ENCODE peak calls at places on chromosome 1, in nine cellular contexts. Q is H9, H is Calu3, U is GM13976, A is ovary, P is transverse colon, B is mammary epithelial cell, Z is stomach, Y is osteocyte. S is an unnamed sample.

GRCh38 chr1:93679546-93679945 is 2.1 kb downstream of the BCAR3 start:
- DNase-seq in Q (no peak), H (no peak), U (no peak), A (no peak), P (no peak), B (no peak), Z (no peak), Y (no peak), S (no peak)

GRCh38 chr1:183830389-183830788 is 25.5 kb downstream of the RGL1 start:
- DNase-seq in Q (no peak), H (no peak), U (no peak), A (no peak), P (no peak), B (no peak), Z (no peak), Y (no peak), S (no peak)

GRCh38 chr1:27161594-27161993 is 6.7 kb upstream of the SLC9A1 start:
- DNase-seq in Q (no peak), H (no peak), U (peak; percentile 66), A (no peak), P (peak; percentile 39), B (peak; percentile 57), Z (no peak), Y (no peak), S (no peak)

GRCh38 chr1:237025358-237026074 is 16.5 kb upstream of the RYR2 start:
- DNase-seq in Q (no peak), H (no peak), U (no peak), A (no peak), P (no peak), B (no peak), Z (no peak), Y (no peak), S (no peak)

GRCh38 chr1:76781447-76781846 is 85.8 kb upstream of the ST6GALNAC5 start:
- DNase-seq in Q (no peak), H (no peak), U (no peak), A (no peak), P (no peak), B (no peak), Z (no peak), Y (no peak), S (no peak)

GRCh38 chr1:12177999-12178441 is 11.2 kb downstream of the TNFRSF1B start:
- DNase-seq in Q (peak; percentile 46), H (peak; percentile 30), U (no peak), A (no peak), P (peak; percentile 64), B (peak; percentile 42), Z (peak; percentile 63), Y (no peak), S (peak; percentile 23)

GRCh38 chr1:184988506-184988905 is 14.2 kb upstream of the NIBAN1 start:
- DNase-seq in Q (no peak), H (no peak), U (no peak), A (no peak), P (no peak), B (no peak), Z (no peak), Y (no peak), S (no peak)

GRCh38 chr1:209434631-209435217 is 148.8 kb upstream of the CAMK1G start:
- DNase-seq in Q (no peak), H (no peak), U (no peak), A (no peak), P (no peak), B (peak; percentile 35), Z (no peak), Y (no peak), S (peak; percentile 56)

GRCh38 chr1:9737716-9738115 is 86.0 kb downstream of the CLSTN1 start:
- DNase-seq in Q (no peak), H (no peak), U (no peak), A (no peak), P (no peak), B (no peak), Z (no peak), Y (no peak), S (no peak)

GRCh38 chr1:202349263-202349928 is 897 bp downstream of the PPP1R12B start:
- DNase-seq in Q (no peak), H (no peak), U (peak; percentile 28), A (no peak), P (peak; percentile 12), B (peak; percentile 7), Z (no peak), Y (no peak), S (peak; percentile 34)

GRCh38 chr1:170692866-170693575 is 29.1 kb downstream of the PRRX1 start:
- DNase-seq in Q (no peak), H (no peak), U (no peak), A (no peak), P (no peak), B (peak; percentile 2), Z (no peak), Y (no peak), S (peak; percentile 35)

GRCh38 chr1:89878256-89878655 is 57.4 kb downstream of the LRRC8D start:
- DNase-seq in Q (no peak), H (no peak), U (no peak), A (no peak), P (no peak), B (no peak), Z (no peak), Y (no peak), S (no peak)

GRCh38 chr1:4351453-4351852 is 303.0 kb upstream of the AJAP1 start:
- DNase-seq in Q (no peak), H (no peak), U (no peak), A (no peak), P (no peak), B (no peak), Z (no peak), Y (no peak), S (no peak)

GRCh38 chr1:68473060-68473459 is 23.3 kb upstream of the RPE65 start:
- DNase-seq in Q (no peak), H (no peak), U (no peak), A (no peak), P (no peak), B (no peak), Z (no peak), Y (no peak), S (no peak)

GRCh38 chr1:169692766-169693460 is 18.5 kb downstream of the SELL start:
- DNase-seq in Q (no peak), H (no peak), U (no peak), A (no peak), P (no peak), B (no peak), Z (no peak), Y (no peak), S (no peak)

GRCh38 chr1:153968000-153968363 is 280 bp downstream of the CREB3L4 start:
- DNase-seq in Q (peak; percentile 61), H (peak; percentile 59), U (no peak), A (peak; percentile 67), P (peak; percentile 70), B (no peak), Z (peak; percentile 87), Y (no peak), S (no peak)
- TF ChIP-seq CTCF in Q (no peak), H (no peak), U (no peak), A (no peak), P (peak; percentile 2), B (no peak), Z (no peak), Y (no peak), S (no peak)

DNA sequence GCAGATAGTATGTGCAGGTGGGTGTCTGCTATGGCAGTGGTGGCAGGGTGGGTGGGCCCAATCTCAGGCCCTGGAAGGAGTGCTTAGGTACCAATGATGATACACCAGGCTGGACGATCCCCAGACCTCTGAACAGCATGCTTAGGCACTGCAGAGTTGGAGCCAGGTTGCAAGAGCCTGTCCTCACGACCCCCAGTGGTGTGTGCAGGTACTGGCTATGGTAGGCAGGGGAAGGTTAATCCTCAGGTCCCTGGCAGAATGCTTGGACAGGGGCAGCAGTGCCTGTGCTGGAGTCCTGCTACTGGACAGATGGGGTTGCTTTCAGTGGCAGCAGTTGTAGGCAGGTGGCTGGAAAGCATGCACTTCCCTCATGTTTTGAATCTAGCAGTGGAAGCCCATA is 100.5 kb upstream of the NEK7 start:
- DNase-seq in Q (peak; percentile 72), H (peak; percentile 54), U (no peak), A (no peak), P (no peak), B (no peak), Z (no peak), Y (no peak), S (peak; percentile 22)
- TF ChIP-seq CTCF in Q (peak; percentile 70), H (peak; percentile 38), U (no peak), A (no peak), P (no peak), B (peak; percentile 33), Z (no peak), Y (no peak), S (peak; percentile 6)

DNA sequence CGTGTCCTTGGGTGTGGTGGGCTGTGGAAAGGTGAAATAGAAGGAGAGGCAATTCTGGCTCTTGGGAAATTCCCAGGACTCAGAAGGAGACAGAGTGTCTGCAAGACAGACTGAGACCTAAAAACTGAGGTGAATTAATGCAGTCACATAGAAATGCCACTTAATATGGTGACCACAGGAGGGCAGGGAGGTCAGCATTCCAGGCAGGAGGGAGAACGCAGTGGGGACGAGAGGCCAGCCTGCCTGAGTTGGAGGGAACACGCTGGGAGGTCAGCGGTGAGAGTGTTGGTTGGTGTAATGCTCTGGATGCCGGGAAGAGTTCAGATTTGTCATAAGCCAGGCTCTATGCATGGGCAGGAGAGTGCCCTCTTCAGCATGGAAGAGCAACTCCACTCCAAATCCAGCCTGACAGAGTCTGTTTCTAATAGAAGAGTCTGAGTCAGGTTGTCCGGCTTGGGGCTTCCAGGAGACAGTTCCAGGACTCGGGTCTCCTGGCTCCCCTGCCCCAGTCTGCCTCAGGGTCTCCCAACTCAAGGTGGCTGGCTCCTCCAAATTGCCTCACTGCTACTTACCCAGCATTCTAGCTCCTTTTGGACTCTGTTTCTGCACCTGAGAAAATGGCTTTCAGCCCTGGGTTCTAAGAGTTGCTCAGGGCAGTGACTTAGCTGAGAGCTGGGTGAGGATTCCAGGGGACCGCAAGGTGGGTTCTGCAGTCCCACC is 5.7 kb upstream of the IGFN1 start:
- DNase-seq in Q (peak; percentile 53), H (peak; percentile 59), U (no peak), A (no peak), P (peak; percentile 25), B (peak; percentile 67), Z (peak; percentile 33), Y (no peak), S (peak; percentile 90)
- TF ChIP-seq CTCF in Q (peak; percentile 54), H (peak; percentile 37), U (no peak), A (no peak), P (peak; percentile 53), B (peak; percentile 67), Z (peak; percentile 46), Y (peak; percentile 59), S (peak; percentile 94)

DNA sequence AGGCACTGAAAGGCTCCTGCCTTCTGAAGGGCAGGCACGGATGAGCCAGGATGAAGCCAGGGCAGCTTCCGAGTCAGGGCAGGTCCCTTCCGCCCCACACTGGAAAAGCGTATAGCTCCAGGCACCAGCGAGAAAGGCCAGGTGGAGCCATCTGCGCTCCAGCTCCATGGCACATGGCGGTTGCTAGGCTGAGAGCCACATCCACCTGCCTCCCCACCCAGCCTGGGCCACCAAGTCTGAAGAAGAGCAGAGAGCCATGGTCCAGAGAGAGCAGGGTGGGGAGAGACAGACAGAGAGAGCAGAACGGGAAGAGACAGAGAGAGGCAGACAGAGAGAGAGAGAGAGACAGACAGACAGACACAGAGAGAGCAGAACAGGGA is 5.3 kb downstream of the FNDC10 start:
- DNase-seq in Q (no peak), H (no peak), U (no peak), A (no peak), P (no peak), B (peak; percentile 26), Z (no peak), Y (no peak), S (no peak)
- TF ChIP-seq CTCF in Q (no peak), H (no peak), U (no peak), A (no peak), P (no peak), B (no peak), Z (no peak), Y (no peak), S (no peak)

S was measured in MCF 10A.